ENCODE peak calls at places on chromosomes 5 and 9, in six cellular contexts. One of them, this sample, is unnamed.

GRCh38 chr9:86322973-86323644 is 31.1 kb downstream of the TUT7 start:
- DNase-seq in progenitor cell of endocrine pancreas: no peak
- DNase-seq in Caco-2: no peak
- DNase-seq in T-helper 9 cell: no peak
- DNase-seq in transverse colon: no peak
- DNase-seq in GM10248: no peak
- DNase-seq in this sample: no peak

GRCh38 chr5:61362796-61363364 is 30.8 kb downstream of the ZSWIM6 start:
- DNase-seq in Caco-2: no peak
- DNase-seq in GM10248: no peak
- DNase-seq in T-helper 9 cell: no peak
- DNase-seq in progenitor cell of endocrine pancreas: no peak
- DNase-seq in transverse colon: no peak
- DNase-seq in this sample: no peak

GRCh38 chr5:131575660-131576227 is 59.3 kb downstream of the RAPGEF6 start:
- DNase-seq in transverse colon: no peak
- DNase-seq in GM10248: no peak
- DNase-seq in progenitor cell of endocrine pancreas: no peak
- DNase-seq in T-helper 9 cell: no peak
- DNase-seq in Caco-2: no peak
- DNase-seq in this sample: no peak

GRCh38 chr9:12813960-12814876 is 39.4 kb downstream of the LURAP1L start:
- DNase-seq in T-helper 9 cell: no peak
- DNase-seq in Caco-2: peak; percentile 46
- DNase-seq in transverse colon: peak; percentile 69
- DNase-seq in GM10248: no peak
- DNase-seq in progenitor cell of endocrine pancreas: no peak
- DNase-seq in this sample: peak; percentile 79

GRCh38 chr5:14959443-14960119 is 88.0 kb upstream of the ANKH start:
- DNase-seq in progenitor cell of endocrine pancreas: no peak
- DNase-seq in transverse colon: no peak
- DNase-seq in Caco-2: no peak
- DNase-seq in T-helper 9 cell: no peak
- DNase-seq in GM10248: no peak
- DNase-seq in this sample: no peak

GRCh38 chr9:137172907-137173794 is 1.3 kb upstream of the TMEM210 start:
- DNase-seq in progenitor cell of endocrine pancreas: no peak
- DNase-seq in GM10248: no peak
- DNase-seq in transverse colon: no peak
- DNase-seq in Caco-2: no peak
- DNase-seq in T-helper 9 cell: no peak
- DNase-seq in this sample: no peak

GRCh38 chr9:93324191-93324834 is 127.2 kb upstream of the FAM120A start:
- DNase-seq in GM10248: no peak
- DNase-seq in T-helper 9 cell: no peak
- DNase-seq in Caco-2: no peak
- DNase-seq in progenitor cell of endocrine pancreas: no peak
- DNase-seq in transverse colon: no peak
- DNase-seq in this sample: no peak

GRCh38 chr5:135228236-135228635 is 170.8 kb downstream of the MACROH2A1 start:
- DNase-seq in Caco-2: no peak
- DNase-seq in T-helper 9 cell: no peak
- DNase-seq in progenitor cell of endocrine pancreas: no peak
- DNase-seq in GM10248: no peak
- DNase-seq in transverse colon: no peak
- DNase-seq in this sample: no peak

GRCh38 chr9:125964702-125965225 is 217.6 kb downstream of the PBX3 start:
- DNase-seq in GM10248: no peak
- DNase-seq in transverse colon: no peak
- DNase-seq in Caco-2: no peak
- DNase-seq in T-helper 9 cell: no peak
- DNase-seq in progenitor cell of endocrine pancreas: no peak
- DNase-seq in this sample: no peak

GRCh38 chr5:149780043-149780737 is 50.1 kb downstream of the PPARGC1B start:
- DNase-seq in progenitor cell of endocrine pancreas: no peak
- DNase-seq in Caco-2: no peak
- DNase-seq in transverse colon: no peak
- DNase-seq in T-helper 9 cell: no peak
- DNase-seq in GM10248: no peak
- DNase-seq in this sample: no peak

GRCh38 chr5:35618791-35619190 is 1.1 kb downstream of the SPEF2 start:
- DNase-seq in T-helper 9 cell: no peak
- DNase-seq in GM10248: no peak
- DNase-seq in transverse colon: no peak
- DNase-seq in Caco-2: no peak
- DNase-seq in progenitor cell of endocrine pancreas: no peak
- DNase-seq in this sample: no peak

GRCh38 chr5:1437452-1437851 is 7.8 kb downstream of the SLC6A3 start:
- DNase-seq in T-helper 9 cell: no peak
- DNase-seq in Caco-2: peak; percentile 61
- DNase-seq in progenitor cell of endocrine pancreas: no peak
- DNase-seq in transverse colon: peak; percentile 23
- DNase-seq in GM10248: no peak
- DNase-seq in this sample: no peak

GRCh38 chr9:127446720-127447415 is 4.3 kb downstream of the RPL12 start:
- DNase-seq in Caco-2: no peak
- DNase-seq in GM10248: no peak
- DNase-seq in T-helper 9 cell: no peak
- DNase-seq in progenitor cell of endocrine pancreas: no peak
- DNase-seq in transverse colon: no peak
- DNase-seq in this sample: no peak

GRCh38 chr9:127458921-127459320 is 7.6 kb downstream of the LRSAM1 start:
- DNase-seq in GM10248: no peak
- DNase-seq in Caco-2: no peak
- DNase-seq in transverse colon: no peak
- DNase-seq in progenitor cell of endocrine pancreas: no peak
- DNase-seq in T-helper 9 cell: no peak
- DNase-seq in this sample: peak; percentile 40

GRCh38 chr9:124392254-124392653 is 23.0 kb downstream of the PSMB7 start:
- DNase-seq in progenitor cell of endocrine pancreas: no peak
- DNase-seq in T-helper 9 cell: no peak
- DNase-seq in Caco-2: no peak
- DNase-seq in transverse colon: no peak
- DNase-seq in GM10248: no peak
- DNase-seq in this sample: no peak

GRCh38 chr5:64229163-64229774 is 63.6 kb downstream of the RNF180 start:
- DNase-seq in transverse colon: no peak
- DNase-seq in GM10248: peak; percentile 56
- DNase-seq in progenitor cell of endocrine pancreas: no peak
- DNase-seq in Caco-2: no peak
- DNase-seq in T-helper 9 cell: no peak
- DNase-seq in this sample: no peak

GRCh38 chr9:23830459-23830805 is 4.4 kb upstream of the ELAVL2 start:
- DNase-seq in GM10248: no peak
- DNase-seq in Caco-2: no peak
- DNase-seq in progenitor cell of endocrine pancreas: no peak
- DNase-seq in T-helper 9 cell: no peak
- DNase-seq in transverse colon: no peak
- DNase-seq in this sample: no peak

GRCh38 chr5:137209232-137209810 is 289.8 kb downstream of the SPOCK1 start:
- DNase-seq in progenitor cell of endocrine pancreas: no peak
- DNase-seq in GM10248: no peak
- DNase-seq in T-helper 9 cell: no peak
- DNase-seq in Caco-2: no peak
- DNase-seq in transverse colon: no peak
- DNase-seq in this sample: no peak

GRCh38 chr9:92393686-92394085 is 10.7 kb downstream of the OGN start:
- DNase-seq in progenitor cell of endocrine pancreas: no peak
- DNase-seq in T-helper 9 cell: no peak
- DNase-seq in Caco-2: no peak
- DNase-seq in GM10248: no peak
- DNase-seq in transverse colon: no peak
- DNase-seq in this sample: no peak

GRCh38 chr5:7628248-7628647 is 222.7 kb downstream of the CFAP90 start:
- DNase-seq in transverse colon: no peak
- DNase-seq in Caco-2: no peak
- DNase-seq in T-helper 9 cell: no peak
- DNase-seq in progenitor cell of endocrine pancreas: no peak
- DNase-seq in GM10248: no peak
- DNase-seq in this sample: no peak

GRCh38 chr5:157189223-157189622 is 8.6 kb downstream of the ITK start:
- DNase-seq in T-helper 9 cell: no peak
- DNase-seq in transverse colon: no peak
- DNase-seq in GM10248: no peak
- DNase-seq in progenitor cell of endocrine pancreas: no peak
- DNase-seq in Caco-2: no peak
- DNase-seq in this sample: no peak

GRCh38 chr5:1765141-1765879 is 34.3 kb downstream of the MRPL36 start:
- DNase-seq in progenitor cell of endocrine pancreas: no peak
- DNase-seq in Caco-2: peak; percentile 21
- DNase-seq in T-helper 9 cell: no peak
- DNase-seq in GM10248: no peak
- DNase-seq in transverse colon: peak; percentile 67
- DNase-seq in this sample: no peak

GRCh38 chr9:114027901-114028465 is 50.1 kb downstream of the AMBP start:
- DNase-seq in GM10248: no peak
- DNase-seq in T-helper 9 cell: no peak
- DNase-seq in Caco-2: no peak
- DNase-seq in transverse colon: no peak
- DNase-seq in progenitor cell of endocrine pancreas: no peak
- DNase-seq in this sample: no peak

GRCh38 chr5:67765697-67766096 is 449.9 kb upstream of the PIK3R1 start:
- DNase-seq in GM10248: no peak
- DNase-seq in progenitor cell of endocrine pancreas: no peak
- DNase-seq in T-helper 9 cell: no peak
- DNase-seq in Caco-2: no peak
- DNase-seq in transverse colon: no peak
- DNase-seq in this sample: no peak

GRCh38 chr9:98225015-98225442 is 30.4 kb downstream of the TBC1D2 start:
- DNase-seq in transverse colon: peak; percentile 51
- DNase-seq in progenitor cell of endocrine pancreas: no peak
- DNase-seq in GM10248: no peak
- DNase-seq in Caco-2: peak; percentile 72
- DNase-seq in T-helper 9 cell: no peak
- DNase-seq in this sample: no peak

GRCh38 chr9:126317513-126317912 is 9.1 kb upstream of the MVB12B start:
- DNase-seq in GM10248: no peak
- DNase-seq in progenitor cell of endocrine pancreas: no peak
- DNase-seq in Caco-2: no peak
- DNase-seq in T-helper 9 cell: peak; percentile 7
- DNase-seq in transverse colon: peak; percentile 51
- DNase-seq in this sample: no peak

This sample was measured in adrenal gland.